ENCODE peak calls at places on chromosomes 11 and 22, in six cellular contexts. M is IMR-90, N is neural progenitor cell, U is kidney epithelial cell, B is WERI-Rb-1, L is HCT116. I is an unnamed sample.

GRCh38 chr11:14980854-14981253 is 8.7 kb upstream of the CALCA start:
- DNase-seq in M (peak; percentile 69), N (no peak), U (no peak), B (no peak), L (no peak), I (no peak)

GRCh38 chr22:25202290-25202921 is 2.7 kb downstream of the CRYBB3 start:
- DNase-seq in M (peak; percentile 43), N (peak; percentile 84), U (no peak), B (peak; percentile 72), L (peak; percentile 29), I (peak; percentile 70)

GRCh38 chr11:1051356-1052132 is 15.0 kb upstream of the MUC6 start:
- DNase-seq in M (no peak), N (no peak), U (no peak), B (no peak), L (no peak), I (no peak)

GRCh38 chr11:102347526-102348331 is 715 bp downstream of the BIRC2 start:
- DNase-seq in M (peak; percentile 29), N (peak; percentile 27), U (no peak), B (no peak), L (no peak), I (no peak)

GRCh38 chr22:46997311-46997970 is 235.0 kb downstream of the TBC1D22A start:
- DNase-seq in M (no peak), N (no peak), U (no peak), B (no peak), L (no peak), I (peak; percentile 12)

GRCh38 chr11:75633409-75634011 is 35.3 kb downstream of the MAP6 start:
- DNase-seq in M (no peak), N (peak; percentile 47), U (no peak), B (peak; percentile 84), L (no peak), I (peak; percentile 85)

GRCh38 chr11:47189100-47189834 is 3.0 kb upstream of the PACSIN3 start:
- DNase-seq in M (peak; percentile 86), N (no peak), U (peak; percentile 49), B (no peak), L (no peak), I (peak; percentile 94)

GRCh38 chr11:112241486-112241885 is 15.3 kb downstream of the PTS start:
- DNase-seq in M (peak; percentile 85), N (no peak), U (no peak), B (no peak), L (no peak), I (peak; percentile 80)

GRCh38 chr22:17706947-17707346 is 67.3 kb downstream of the BID start:
- DNase-seq in M (no peak), N (no peak), U (no peak), B (no peak), L (no peak), I (no peak)

GRCh38 chr11:62680825-62681240 is 2.0 kb upstream of the UBXN1 start:
- DNase-seq in M (peak; percentile 87), N (peak; percentile 51), U (no peak), B (peak; percentile 68), L (peak; percentile 67), I (peak; percentile 76)

GRCh38 chr11:19374189-19374588 is 133.4 kb upstream of the E2F8 start:
- DNase-seq in M (peak; percentile 96), N (no peak), U (peak; percentile 65), B (no peak), L (no peak), I (no peak)

GRCh38 chr22:21605887-21606564 is 23.8 kb downstream of the YDJC start:
- DNase-seq in M (no peak), N (no peak), U (no peak), B (no peak), L (no peak), I (no peak)

GRCh38 chr22:27075028-27075678 is 417.8 kb downstream of the MIAT start:
- DNase-seq in M (no peak), N (peak; percentile 22), U (no peak), B (no peak), L (no peak), I (peak; percentile 17)

GRCh38 chr22:19721486-19722172 is 1.7 kb upstream of the GP1BB start:
- DNase-seq in M (no peak), N (peak; percentile 40), U (no peak), B (no peak), L (no peak), I (no peak)

GRCh38 chr11:65427691-65428577 is 5.3 kb downstream of the NEAT1 start:
- DNase-seq in M (peak; percentile 78), N (no peak), U (no peak), B (no peak), L (peak; percentile 39), I (no peak)

GRCh38 chr22:42399315-42400271 is 32.6 kb downstream of the NFAM1 start:
- DNase-seq in M (no peak), N (peak; percentile 86), U (no peak), B (peak; percentile 98), L (no peak), I (no peak)

GRCh38 chr22:42408276-42408675 is 23.9 kb downstream of the NFAM1 start:
- DNase-seq in M (no peak), N (no peak), U (no peak), B (no peak), L (no peak), I (no peak)

GRCh38 chr22:42401562-42402334 is 30.5 kb downstream of the NFAM1 start:
- DNase-seq in M (no peak), N (no peak), U (no peak), B (no peak), L (no peak), I (no peak)

GRCh38 chr22:42400811-42401547 is 31.2 kb downstream of the NFAM1 start:
- DNase-seq in M (no peak), N (no peak), U (no peak), B (no peak), L (no peak), I (no peak)

DNA sequence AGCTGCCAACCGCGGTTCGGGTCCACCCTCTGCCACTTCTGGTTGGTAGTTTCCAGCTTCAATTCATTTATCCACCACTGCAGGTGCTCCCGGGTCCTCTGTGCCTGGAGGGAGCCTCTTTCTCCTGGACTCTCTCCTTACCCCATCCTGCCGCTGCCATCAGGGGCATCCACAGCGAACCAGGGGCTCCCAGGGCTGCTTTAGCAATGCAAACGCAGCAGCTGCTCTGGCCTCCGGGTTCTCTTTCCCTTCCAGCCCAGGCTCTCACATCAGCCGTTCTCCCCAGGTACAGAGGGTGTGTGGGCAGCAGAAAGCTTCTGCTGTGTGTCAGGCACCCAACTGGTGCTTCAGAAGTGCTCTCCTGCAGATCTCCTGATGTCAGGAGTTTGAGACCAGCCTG is 27.9 kb downstream of the NFAM1 start:
- DNase-seq in M (no peak), N (no peak), U (no peak), B (no peak), L (no peak), I (no peak)
- H3K27me3 ChIP-seq in M (peaks cover 46% of the 10 kb centered on the region), N (no peaks in the 10 kb centered on the region), U (peaks cover 49% of the 10 kb centered on the region), B (no peaks in the 10 kb centered on the region), L (peaks cover 2% of the 10 kb centered on the region), I (peaks cover 1% of the 10 kb centered on the region)

DNA sequence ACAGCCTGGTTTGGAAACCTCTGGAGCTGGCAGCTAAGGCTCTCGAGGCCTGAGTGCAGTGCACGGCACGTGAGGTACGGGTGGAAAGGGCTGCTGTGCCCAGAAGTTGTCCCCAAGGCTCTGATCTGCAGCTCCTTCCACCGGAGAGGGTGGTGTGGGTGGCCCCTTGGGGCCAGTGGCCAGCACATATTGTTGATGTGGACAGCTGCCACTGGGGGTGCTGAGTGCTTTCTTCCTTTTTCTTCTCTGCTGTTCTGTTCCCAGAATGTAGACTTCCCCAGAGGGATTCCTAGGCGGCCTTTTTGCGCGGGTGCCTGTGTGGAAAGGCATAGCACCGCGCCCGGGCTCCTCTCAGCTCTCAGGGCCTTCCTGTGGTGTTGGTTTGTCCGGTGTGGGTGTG is 1476.5 kb downstream of the TBC1D22A start:
- DNase-seq in M (no peak), N (peak; percentile 27), U (no peak), B (no peak), L (no peak), I (no peak)
- H3K27me3 ChIP-seq in M (no peaks in the 10 kb centered on the region), N (no peaks in the 10 kb centered on the region), U (no peaks in the 10 kb centered on the region), B (no peaks in the 10 kb centered on the region), L (no peaks in the 10 kb centered on the region), I (no peaks in the 10 kb centered on the region)

GRCh38 chr11:12829536-12830314 is 155.5 kb downstream of the TEAD1 start:
- DNase-seq in M (no peak), N (no peak), U (no peak), B (no peak), L (no peak), I (no peak)

GRCh38 chr11:12827929-12828812 is 153.9 kb downstream of the TEAD1 start:
- DNase-seq in M (peak; percentile 79), N (peak; percentile 70), U (peak; percentile 57), B (no peak), L (no peak), I (peak; percentile 66)

GRCh38 chr11:12829131-12829530 is 154.9 kb downstream of the TEAD1 start:
- DNase-seq in M (no peak), N (no peak), U (no peak), B (no peak), L (no peak), I (no peak)

GRCh38 chr11:12826441-12826840 is 152.2 kb downstream of the TEAD1 start:
- DNase-seq in M (no peak), N (no peak), U (no peak), B (no peak), L (no peak), I (no peak)

DNA sequence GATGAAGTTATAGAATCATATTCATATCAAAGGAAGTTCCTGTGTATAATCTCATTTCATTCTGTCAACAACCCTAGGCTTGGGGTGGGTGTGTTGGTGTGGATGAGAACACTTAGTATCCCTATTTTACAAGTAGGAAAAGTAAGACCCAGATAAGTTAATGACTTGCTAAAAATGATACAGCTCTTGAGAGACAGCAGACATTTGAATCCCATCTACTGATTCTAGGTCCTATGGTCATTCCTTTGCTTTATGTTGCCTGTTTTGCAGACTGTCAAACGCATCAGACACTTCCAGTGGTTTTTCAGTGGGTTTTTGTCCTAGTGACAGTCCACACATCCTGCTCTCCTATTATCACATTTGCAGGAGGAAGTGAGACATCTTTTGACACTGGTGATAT is 153.1 kb downstream of the TEAD1 start:
- DNase-seq in M (no peak), N (no peak), U (no peak), B (no peak), L (no peak), I (no peak)
- H3K27me3 ChIP-seq in M (no peaks in the 10 kb centered on the region), N (no peaks in the 10 kb centered on the region), U (no peaks in the 10 kb centered on the region), B (no peaks in the 10 kb centered on the region), L (no peaks in the 10 kb centered on the region), I (no peaks in the 10 kb centered on the region)

GRCh38 chr11:57124460-57124859 is 57.3 kb upstream of the LRRC55 start:
- DNase-seq in M (no peak), N (peak; percentile 71), U (no peak), B (no peak), L (no peak), I (no peak)

GRCh38 chr11:57126766-57127400 is 54.9 kb upstream of the LRRC55 start:
- DNase-seq in M (no peak), N (no peak), U (no peak), B (no peak), L (no peak), I (no peak)

GRCh38 chr11:57123590-57123989 is 58.2 kb upstream of the LRRC55 start:
- DNase-seq in M (no peak), N (no peak), U (no peak), B (no peak), L (no peak), I (no peak)

GRCh38 chr11:57121996-57122395 is 59.8 kb upstream of the LRRC55 start:
- DNase-seq in M (no peak), N (peak; percentile 12), U (no peak), B (no peak), L (no peak), I (no peak)

DNA sequence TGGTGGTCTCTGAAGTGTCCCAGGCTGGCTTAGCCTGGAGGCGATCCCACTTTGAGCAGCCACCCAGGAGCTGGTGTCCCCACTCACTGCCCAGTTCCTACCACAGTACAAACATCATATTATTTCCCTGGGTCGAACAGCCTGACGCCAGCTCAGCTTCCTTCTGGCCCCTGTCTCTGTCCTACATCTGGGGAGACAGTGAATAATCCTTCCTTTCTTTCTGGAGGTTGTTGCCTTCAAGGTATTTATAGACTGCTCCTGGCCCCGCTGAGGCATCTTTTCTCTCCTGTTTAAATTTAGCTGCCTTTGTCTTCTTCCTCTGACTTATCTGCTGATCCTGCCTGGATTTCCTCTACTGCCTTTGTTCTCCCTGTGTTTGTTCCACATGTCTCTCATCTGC is 56.8 kb upstream of the LRRC55 start:
- DNase-seq in M (no peak), N (peak; percentile 72), U (no peak), B (no peak), L (no peak), I (no peak)
- H3K27me3 ChIP-seq in M (peaks cover 19% of the 10 kb centered on the region), N (no peaks in the 10 kb centered on the region), U (no peaks in the 10 kb centered on the region), B (peaks cover 25% of the 10 kb centered on the region), L (peaks cover 58% of the 10 kb centered on the region), I (peaks cover 2% of the 10 kb centered on the region)

I was measured in Caco-2.